ENCODE peak calls at places on chromosomes 5 and 9, in ten cellular contexts. One of them, this sample, is unnamed.

GRCh38 chr5:138354926-138355378 is 2.5 kb downstream of the KDM3B start:
- DNase-seq in K562: peak
- DNase-seq in mucosa of descending colon: no peak
- DNase-seq in fibroblast of pulmonary artery: peak
- DNase-seq in pancreas: no peak
- DNase-seq in Peyer's patch: peak
- DNase-seq in neural progenitor cell: peak
- DNase-seq in WERI-Rb-1: no peak
- DNase-seq in ovary: no peak
- DNase-seq in prostate gland: no peak
- DNase-seq in this sample: peak

GRCh38 chr5:75335486-75335885 is 1.5 kb upstream of the HMGCR start:
- DNase-seq in K562: no peak
- DNase-seq in mucosa of descending colon: no peak
- DNase-seq in fibroblast of pulmonary artery: no peak
- DNase-seq in pancreas: no peak
- DNase-seq in Peyer's patch: no peak
- DNase-seq in neural progenitor cell: no peak
- DNase-seq in WERI-Rb-1: no peak
- DNase-seq in ovary: no peak
- DNase-seq in prostate gland: no peak
- DNase-seq in this sample: no peak

GRCh38 chr9:17135578-17135904 is 701 bp downstream of the CNTLN start:
- DNase-seq in K562: no peak
- DNase-seq in mucosa of descending colon: no peak
- DNase-seq in fibroblast of pulmonary artery: no peak
- DNase-seq in pancreas: no peak
- DNase-seq in Peyer's patch: peak
- DNase-seq in neural progenitor cell: no peak
- DNase-seq in WERI-Rb-1: no peak
- DNase-seq in ovary: no peak
- DNase-seq in prostate gland: peak
- DNase-seq in this sample: no peak

GRCh38 chr5:58503634-58504033 is 12.4 kb downstream of the GAPT start:
- DNase-seq in K562: no peak
- DNase-seq in mucosa of descending colon: no peak
- DNase-seq in fibroblast of pulmonary artery: no peak
- DNase-seq in pancreas: no peak
- DNase-seq in Peyer's patch: no peak
- DNase-seq in neural progenitor cell: no peak
- DNase-seq in WERI-Rb-1: no peak
- DNase-seq in ovary: no peak
- DNase-seq in prostate gland: no peak
- DNase-seq in this sample: no peak

GRCh38 chr9:137307255-137308101 is 5.4 kb upstream of the NRARP start:
- DNase-seq in K562: peak
- DNase-seq in mucosa of descending colon: peak
- DNase-seq in fibroblast of pulmonary artery: no peak
- DNase-seq in pancreas: peak
- DNase-seq in Peyer's patch: no peak
- DNase-seq in neural progenitor cell: peak
- DNase-seq in WERI-Rb-1: peak
- DNase-seq in ovary: peak
- DNase-seq in prostate gland: no peak
- DNase-seq in this sample: no peak

GRCh38 chr9:104872959-104873850 is 54.8 kb downstream of the ABCA1 start:
- DNase-seq in K562: no peak
- DNase-seq in mucosa of descending colon: no peak
- DNase-seq in fibroblast of pulmonary artery: peak
- DNase-seq in pancreas: no peak
- DNase-seq in Peyer's patch: no peak
- DNase-seq in neural progenitor cell: no peak
- DNase-seq in WERI-Rb-1: no peak
- DNase-seq in ovary: peak
- DNase-seq in prostate gland: no peak
- DNase-seq in this sample: peak

GRCh38 chr9:20683351-20684034 is 566 bp upstream of the FOCAD start:
- DNase-seq in K562: peak
- DNase-seq in mucosa of descending colon: peak
- DNase-seq in fibroblast of pulmonary artery: peak
- DNase-seq in pancreas: no peak
- DNase-seq in Peyer's patch: peak
- DNase-seq in neural progenitor cell: peak
- DNase-seq in WERI-Rb-1: no peak
- DNase-seq in ovary: peak
- DNase-seq in prostate gland: peak
- DNase-seq in this sample: peak

GRCh38 chr5:118705931-118706330 is 282.4 kb downstream of the DTWD2 start:
- DNase-seq in K562: no peak
- DNase-seq in mucosa of descending colon: no peak
- DNase-seq in fibroblast of pulmonary artery: no peak
- DNase-seq in pancreas: no peak
- DNase-seq in Peyer's patch: no peak
- DNase-seq in neural progenitor cell: no peak
- DNase-seq in WERI-Rb-1: no peak
- DNase-seq in ovary: no peak
- DNase-seq in prostate gland: no peak
- DNase-seq in this sample: no peak

GRCh38 chr9:38057416-38058195 is 11.4 kb downstream of the SHB start:
- DNase-seq in K562: no peak
- DNase-seq in mucosa of descending colon: no peak
- DNase-seq in fibroblast of pulmonary artery: no peak
- DNase-seq in pancreas: peak
- DNase-seq in Peyer's patch: no peak
- DNase-seq in neural progenitor cell: peak
- DNase-seq in WERI-Rb-1: no peak
- DNase-seq in ovary: no peak
- DNase-seq in prostate gland: peak
- DNase-seq in this sample: no peak

GRCh38 chr9:98256632-98257218 is 1.3 kb upstream of the TBC1D2 start:
- DNase-seq in K562: peak
- DNase-seq in mucosa of descending colon: no peak
- DNase-seq in fibroblast of pulmonary artery: no peak
- DNase-seq in pancreas: no peak
- DNase-seq in Peyer's patch: peak
- DNase-seq in neural progenitor cell: peak
- DNase-seq in WERI-Rb-1: peak
- DNase-seq in ovary: no peak
- DNase-seq in prostate gland: no peak
- DNase-seq in this sample: no peak

GRCh38 chr5:18764161-18764560 is 1129.9 kb downstream of the TAF11L14 start:
- DNase-seq in K562: no peak
- DNase-seq in mucosa of descending colon: no peak
- DNase-seq in fibroblast of pulmonary artery: no peak
- DNase-seq in pancreas: no peak
- DNase-seq in Peyer's patch: no peak
- DNase-seq in neural progenitor cell: no peak
- DNase-seq in WERI-Rb-1: no peak
- DNase-seq in ovary: no peak
- DNase-seq in prostate gland: no peak
- DNase-seq in this sample: no peak

GRCh38 chr9:114718801-114719221 is 36.8 kb upstream of the TEX48 start:
- DNase-seq in K562: peak
- DNase-seq in mucosa of descending colon: peak
- DNase-seq in fibroblast of pulmonary artery: no peak
- DNase-seq in pancreas: no peak
- DNase-seq in Peyer's patch: no peak
- DNase-seq in neural progenitor cell: no peak
- DNase-seq in WERI-Rb-1: no peak
- DNase-seq in ovary: no peak
- DNase-seq in prostate gland: no peak
- DNase-seq in this sample: no peak

GRCh38 chr5:41517909-41518308 is 7.5 kb upstream of the PLCXD3 start:
- DNase-seq in K562: no peak
- DNase-seq in mucosa of descending colon: no peak
- DNase-seq in fibroblast of pulmonary artery: peak
- DNase-seq in pancreas: no peak
- DNase-seq in Peyer's patch: no peak
- DNase-seq in neural progenitor cell: no peak
- DNase-seq in WERI-Rb-1: no peak
- DNase-seq in ovary: no peak
- DNase-seq in prostate gland: no peak
- DNase-seq in this sample: peak

GRCh38 chr9:122562134-122562760 is 9.3 kb downstream of the OR1N2 start:
- DNase-seq in K562: no peak
- DNase-seq in mucosa of descending colon: no peak
- DNase-seq in fibroblast of pulmonary artery: no peak
- DNase-seq in pancreas: no peak
- DNase-seq in Peyer's patch: no peak
- DNase-seq in neural progenitor cell: peak
- DNase-seq in WERI-Rb-1: peak
- DNase-seq in ovary: no peak
- DNase-seq in prostate gland: no peak
- DNase-seq in this sample: no peak

DNA sequence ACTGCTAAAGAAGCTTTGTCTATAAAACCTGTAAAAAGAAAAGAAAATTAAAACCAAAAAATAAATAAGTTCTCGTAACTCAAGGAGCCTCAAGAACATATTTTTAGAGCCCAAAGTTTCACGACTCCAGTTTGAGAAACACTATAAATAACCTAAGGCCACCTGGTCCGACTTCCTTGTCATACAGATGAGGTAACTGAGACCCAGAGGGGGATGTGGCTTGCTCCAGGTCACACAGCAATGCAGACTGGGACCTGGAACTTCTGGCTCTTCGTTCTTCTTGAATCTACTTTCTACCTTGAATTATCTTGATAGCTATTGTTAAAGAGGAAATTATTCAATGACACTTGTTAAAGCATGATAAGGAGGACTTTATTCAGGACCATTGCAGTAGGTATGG is 514.8 kb downstream of the CDK5RAP2 start:
- DNase-seq in K562: no peak
- DNase-seq in mucosa of descending colon: no peak
- DNase-seq in fibroblast of pulmonary artery: no peak
- DNase-seq in pancreas: no peak
- DNase-seq in Peyer's patch: no peak
- DNase-seq in neural progenitor cell: no peak
- DNase-seq in WERI-Rb-1: no peak
- DNase-seq in ovary: no peak
- DNase-seq in prostate gland: no peak
- DNase-seq in this sample: no peak
- H3K4me3 ChIP-seq in K562: no peak
- H3K4me3 ChIP-seq in mucosa of descending colon: no peak
- H3K4me3 ChIP-seq in fibroblast of pulmonary artery: no peak
- H3K4me3 ChIP-seq in pancreas: no peak
- H3K4me3 ChIP-seq in Peyer's patch: no peak
- H3K4me3 ChIP-seq in neural progenitor cell: no peak
- H3K4me3 ChIP-seq in WERI-Rb-1: no peak
- H3K4me3 ChIP-seq in ovary: no peak
- H3K4me3 ChIP-seq in prostate gland: no peak
- H3K4me3 ChIP-seq in this sample: no peak

DNA sequence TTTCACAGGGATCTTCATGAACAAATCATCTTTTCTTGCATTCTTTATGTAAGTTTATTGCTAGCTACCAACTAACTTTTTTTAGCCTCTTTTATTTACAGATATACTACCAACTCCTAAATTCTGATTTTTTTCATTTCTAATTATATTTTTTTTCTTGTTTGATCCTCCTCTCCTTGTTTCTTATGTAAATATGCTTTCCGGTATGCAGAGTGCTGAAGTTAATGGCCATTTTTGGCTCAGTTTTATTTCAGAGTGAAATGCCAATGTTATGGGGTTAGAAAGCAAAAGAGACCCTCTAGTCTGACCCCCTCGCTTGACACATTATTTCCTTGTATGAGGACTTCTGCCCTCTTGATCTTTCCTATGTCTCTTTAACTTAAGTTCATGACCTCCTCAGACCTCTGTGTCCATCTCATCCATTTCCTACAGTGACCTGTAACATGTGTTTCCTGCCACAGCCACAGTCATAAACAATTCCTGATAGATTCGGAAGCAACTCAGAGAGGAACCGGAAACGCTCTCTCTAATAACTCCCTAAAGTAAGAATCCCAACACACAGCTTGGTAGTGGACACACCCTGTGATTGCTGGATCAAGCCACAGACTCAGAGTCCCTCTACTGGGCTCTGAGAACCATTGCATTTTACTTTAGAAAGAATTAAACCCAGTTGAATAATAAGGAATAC is 42.9 kb upstream of the AFAP1L1 start:
- DNase-seq in K562: peak
- DNase-seq in mucosa of descending colon: no peak
- DNase-seq in fibroblast of pulmonary artery: peak
- DNase-seq in pancreas: no peak
- DNase-seq in Peyer's patch: no peak
- DNase-seq in neural progenitor cell: peak
- DNase-seq in WERI-Rb-1: no peak
- DNase-seq in ovary: no peak
- DNase-seq in prostate gland: peak
- DNase-seq in this sample: peak
- TF ChIP-seq CTCF in K562: peak
- TF ChIP-seq CTCF in mucosa of descending colon: peak
- TF ChIP-seq CTCF in fibroblast of pulmonary artery: peak
- TF ChIP-seq CTCF in pancreas: peak
- TF ChIP-seq CTCF in Peyer's patch: no peak
- TF ChIP-seq CTCF in neural progenitor cell: peak
- TF ChIP-seq CTCF in WERI-Rb-1: peak
- TF ChIP-seq CTCF in ovary: peak
- TF ChIP-seq CTCF in prostate gland: peak
- TF ChIP-seq CTCF in this sample: peak

DNA sequence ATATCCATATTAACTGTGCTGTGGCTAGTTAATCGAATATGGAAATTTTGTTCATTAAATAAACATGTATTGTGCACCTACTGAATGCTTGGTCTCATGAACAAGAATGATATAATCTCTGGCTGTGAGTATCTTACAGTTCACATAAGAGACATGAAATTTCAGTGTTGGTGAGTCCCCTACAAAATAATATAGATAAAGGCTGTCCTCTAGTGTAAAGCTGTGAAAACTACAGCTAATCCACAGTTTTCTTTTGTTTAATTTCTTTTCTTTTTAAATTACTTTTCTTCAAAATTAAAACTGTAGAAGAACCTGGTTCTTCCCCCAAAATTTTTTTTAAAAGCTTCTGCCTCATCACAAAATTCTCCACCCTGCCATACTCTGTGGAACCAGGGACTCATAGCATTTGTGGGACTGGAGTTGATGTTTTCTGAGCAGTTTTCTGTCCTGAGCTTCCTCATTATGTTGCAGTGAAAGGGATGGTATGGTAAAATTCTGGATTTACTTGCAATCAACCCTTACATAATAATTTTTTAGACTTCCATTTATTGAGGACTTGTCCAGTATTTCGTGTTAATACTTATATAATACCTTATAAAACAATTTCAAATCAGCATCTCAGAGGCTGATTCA is 135.0 kb downstream of the STK32A start:
- DNase-seq in K562: no peak
- DNase-seq in mucosa of descending colon: no peak
- DNase-seq in fibroblast of pulmonary artery: peak
- DNase-seq in pancreas: no peak
- DNase-seq in Peyer's patch: no peak
- DNase-seq in neural progenitor cell: peak
- DNase-seq in WERI-Rb-1: no peak
- DNase-seq in ovary: no peak
- DNase-seq in prostate gland: no peak
- DNase-seq in this sample: peak
- H3K4me3 ChIP-seq in K562: no peak
- H3K4me3 ChIP-seq in mucosa of descending colon: no peak
- H3K4me3 ChIP-seq in fibroblast of pulmonary artery: no peak
- H3K4me3 ChIP-seq in pancreas: no peak
- H3K4me3 ChIP-seq in Peyer's patch: no peak
- H3K4me3 ChIP-seq in neural progenitor cell: no peak
- H3K4me3 ChIP-seq in WERI-Rb-1: no peak
- H3K4me3 ChIP-seq in ovary: no peak
- H3K4me3 ChIP-seq in prostate gland: no peak
- H3K4me3 ChIP-seq in this sample: no peak

GRCh38 chr5:154397652-154398406 is 48.0 kb upstream of the SAP30L start:
- DNase-seq in K562: no peak
- DNase-seq in mucosa of descending colon: peak
- DNase-seq in fibroblast of pulmonary artery: no peak
- DNase-seq in pancreas: peak
- DNase-seq in Peyer's patch: no peak
- DNase-seq in neural progenitor cell: no peak
- DNase-seq in WERI-Rb-1: no peak
- DNase-seq in ovary: no peak
- DNase-seq in prostate gland: no peak
- DNase-seq in this sample: no peak
- TF ChIP-seq CTCF in K562: peak
- TF ChIP-seq CTCF in mucosa of descending colon: no peak
- TF ChIP-seq CTCF in fibroblast of pulmonary artery: no peak
- TF ChIP-seq CTCF in pancreas: no peak
- TF ChIP-seq CTCF in Peyer's patch: no peak
- TF ChIP-seq CTCF in neural progenitor cell: no peak
- TF ChIP-seq CTCF in WERI-Rb-1: no peak
- TF ChIP-seq CTCF in ovary: no peak
- TF ChIP-seq CTCF in prostate gland: no peak
- TF ChIP-seq CTCF in this sample: no peak